ENCODE peak calls at places on chromosomes 3 and 15, in eight cellular contexts. E, U, Q, J, Z, P, X and S are unnamed samples.

GRCh38 chr15:34119291-34119690 is 17.4 kb downstream of the PGBD4 start:
- DNase-seq in U (no peak), J (no peak), Z (no peak), P (no peak), X (no peak), Q (no peak), E (no peak), S (no peak)

GRCh38 chr15:66909381-66909890 is 156.0 kb upstream of the SMAD3 start:
- DNase-seq in J (no peak), E (no peak), Z (peak), X (no peak), U (no peak), Q (no peak), P (no peak), S (no peak)

GRCh38 chr3:107421170-107421792 is 44.0 kb downstream of the CCDC54 start:
- DNase-seq in X (no peak), Q (no peak), Z (no peak), J (no peak), E (peak), P (peak), U (no peak), S (no peak)

GRCh38 chr3:8555705-8556314 is 54.2 kb downstream of the LMCD1 start:
- DNase-seq in Q (no peak), U (no peak), P (no peak), X (no peak), J (no peak), Z (no peak), E (peak), S (no peak)

GRCh38 chr3:181568248-181568647 is 143.5 kb upstream of the SOX2 start:
- DNase-seq in P (no peak), J (no peak), Z (no peak), E (no peak), X (no peak), Q (no peak), U (no peak), S (no peak)

GRCh38 chr3:153221748-153222162 is 59.7 kb downstream of the RAP2B start:
- DNase-seq in E (peak), P (peak), Q (peak), X (peak), Z (no peak), J (peak), U (peak), S (peak)

GRCh38 chr3:186534113-186534669 is 10.0 kb downstream of the CRYGS start:
- DNase-seq in J (no peak), U (no peak), E (no peak), Q (no peak), P (no peak), X (no peak), Z (no peak), S (no peak)

GRCh38 chr15:78811825-78812183 is 540 bp upstream of the ADAMTS7 start:
- DNase-seq in Q (no peak), J (no peak), X (no peak), E (no peak), P (no peak), Z (no peak), U (peak), S (no peak)

GRCh38 chr3:53939081-53939582 is 47.5 kb upstream of the SELENOK start:
- DNase-seq in Z (no peak), U (no peak), E (no peak), Q (no peak), X (no peak), J (no peak), P (no peak), S (no peak)

GRCh38 chr15:52762621-52763020 is 27.5 kb downstream of the ONECUT1 start:
- DNase-seq in Q (no peak), J (no peak), U (no peak), P (no peak), X (no peak), Z (no peak), E (no peak), S (no peak)

GRCh38 chr3:145170101-145170500 is 990.9 kb downstream of the PLOD2 start:
- DNase-seq in Q (no peak), E (no peak), J (no peak), X (no peak), Z (no peak), P (no peak), U (no peak), S (no peak)

GRCh38 chr15:23467110-23467600 is 20.1 kb upstream of the GOLGA6L2 start:
- DNase-seq in U (no peak), J (no peak), Z (no peak), E (peak), X (no peak), Q (no peak), P (no peak), S (no peak)

GRCh38 chr15:46127361-46127874 is 492.6 kb downstream of the SQOR start:
- DNase-seq in Q (no peak), E (peak), U (no peak), P (no peak), Z (no peak), J (no peak), X (no peak), S (no peak)

GRCh38 chr3:27322634-27323033 is 46.5 kb downstream of the NEK10 start:
- DNase-seq in X (no peak), P (no peak), J (no peak), Q (no peak), Z (no peak), E (no peak), U (no peak), S (no peak)

GRCh38 chr3:139518926-139519842 is 20.4 kb downstream of the RBP1 start:
- DNase-seq in Z (peak), J (no peak), P (no peak), Q (peak), E (no peak), X (no peak), U (no peak), S (no peak)

GRCh38 chr3:27345493-27345892 is 23.7 kb downstream of the NEK10 start:
- DNase-seq in U (no peak), Q (no peak), P (no peak), E (no peak), Z (no peak), J (no peak), X (no peak), S (no peak)

GRCh38 chr15:33467146-33467815 is 156.5 kb downstream of the RYR3 start:
- DNase-seq in E (no peak), U (no peak), P (no peak), Q (no peak), Z (no peak), X (no peak), J (no peak), S (no peak)

GRCh38 chr15:32737246-32737757 is 19.5 kb downstream of the GREM1 start:
- DNase-seq in J (no peak), Q (no peak), U (no peak), P (no peak), E (peak), Z (no peak), X (no peak), S (no peak)

GRCh38 chr15:81304226-81304625 is 19.7 kb downstream of the STARD5 start:
- DNase-seq in E (peak), Z (no peak), Q (no peak), U (peak), X (no peak), P (peak), J (no peak), S (no peak)

GRCh38 chr15:61099030-61099800 is 129.9 kb downstream of the RORA start:
- DNase-seq in J (no peak), U (no peak), P (no peak), Q (no peak), Z (no peak), X (no peak), E (peak), S (no peak)

GRCh38 chr3:181757694-181758306 is 46.1 kb downstream of the SOX2 start:
- DNase-seq in U (no peak), X (no peak), Z (no peak), J (no peak), P (no peak), E (no peak), Q (no peak), S (no peak)

GRCh38 chr15:68691667-68692066 is 112.9 kb downstream of the CORO2B start:
- DNase-seq in X (no peak), P (peak), E (no peak), J (no peak), Z (no peak), Q (no peak), U (no peak), S (no peak)

GRCh38 chr3:190504354-190505125 is 9.3 kb upstream of the IL1RAP start:
- DNase-seq in P (no peak), X (no peak), E (peak), J (no peak), U (no peak), Q (no peak), Z (no peak), S (no peak)

GRCh38 chr15:39556461-39556860 is 24.4 kb upstream of the THBS1 start:
- DNase-seq in P (no peak), Q (no peak), J (no peak), Z (no peak), U (no peak), E (peak), X (no peak), S (no peak)

GRCh38 chr15:100349696-100350433 is 8.1 kb upstream of the ADAMTS17 start:
- DNase-seq in P (peak), Z (peak), X (peak), U (peak), E (peak), Q (peak), J (peak), S (peak)
- TF ChIP-seq POLR2A in P (no peak), Z (no peak), X (no peak), U (peak), E (no peak), Q (peak), J (peak), S (no peak)

GRCh38 chr15:71607383-71607782 is 203.0 kb upstream of the NR2E3 start:
- DNase-seq in E (no peak), X (no peak), U (no peak), J (no peak), Z (no peak), P (peak), Q (no peak), S (no peak)

GRCh38 chr15:71611721-71612016 is 198.7 kb upstream of the NR2E3 start:
- DNase-seq in E (no peak), P (no peak), Z (no peak), J (no peak), Q (no peak), U (no peak), X (no peak), S (no peak)

GRCh38 chr15:71610991-71611720 is 199.2 kb upstream of the NR2E3 start:
- DNase-seq in E (no peak), U (no peak), J (no peak), X (no peak), P (no peak), Q (no peak), Z (no peak), S (no peak)

GRCh38 chr15:71612066-71612715 is 198.2 kb upstream of the NR2E3 start:
- DNase-seq in J (no peak), E (peak), U (no peak), P (no peak), Q (no peak), X (no peak), Z (no peak), S (no peak)

GRCh38 chr15:71612869-71613268 is 197.5 kb upstream of the NR2E3 start:
- DNase-seq in U (no peak), J (no peak), X (no peak), E (no peak), Z (no peak), Q (no peak), P (no peak), S (no peak)
- TF ChIP-seq POLR2A in U (no peak), J (no peak), X (no peak), E (no peak), Z (no peak), Q (no peak), P (no peak), S (no peak)

GRCh38 chr3:158663832-158664231 is 8.6 kb downstream of the LXN start:
- DNase-seq in P (no peak), J (no peak), Q (no peak), E (no peak), X (no peak), Z (no peak), U (no peak), S (no peak)
- TF ChIP-seq POLR2A in P (no peak), J (no peak), Q (no peak), E (no peak), X (no peak), Z (no peak), U (no peak), S (no peak)

GRCh38 chr3:128847631-128848370 is 31.6 kb upstream of the ACAD9 start:
- DNase-seq in P (no peak), Z (no peak), Q (no peak), U (no peak), X (no peak), E (no peak), J (no peak), S (no peak)

GRCh38 chr3:128845119-128845518 is 34.3 kb upstream of the ACAD9 start:
- DNase-seq in Z (no peak), X (no peak), Q (no peak), J (no peak), E (no peak), P (no peak), U (no peak), S (no peak)

GRCh38 chr3:128844502-128844901 is 34.9 kb upstream of the ACAD9 start:
- DNase-seq in Z (no peak), E (no peak), Q (no peak), X (no peak), U (no peak), P (no peak), J (no peak), S (no peak)

GRCh38 chr3:128846501-128846900 is 32.9 kb upstream of the ACAD9 start:
- DNase-seq in U (no peak), Z (no peak), E (no peak), Q (no peak), X (no peak), P (no peak), J (no peak), S (no peak)

GRCh38 chr3:128845695-128846491 is 33.5 kb upstream of the ACAD9 start:
- DNase-seq in P (peak), E (peak), J (peak), Q (peak), Z (peak), U (peak), X (peak), S (no peak)
- TF ChIP-seq POLR2A in P (no peak), E (no peak), J (no peak), Q (no peak), Z (no peak), U (no peak), X (no peak), S (no peak)

GRCh38 chr15:74614744-74615312 is 808 bp upstream of the CLK3 start:
- DNase-seq in E (peak), P (peak), Q (peak), J (peak), U (peak), X (peak), Z (peak), S (no peak)
- TF ChIP-seq POLR2A in E (no peak), P (no peak), Q (no peak), J (no peak), U (peak), X (no peak), Z (peak), S (no peak)

DNA sequence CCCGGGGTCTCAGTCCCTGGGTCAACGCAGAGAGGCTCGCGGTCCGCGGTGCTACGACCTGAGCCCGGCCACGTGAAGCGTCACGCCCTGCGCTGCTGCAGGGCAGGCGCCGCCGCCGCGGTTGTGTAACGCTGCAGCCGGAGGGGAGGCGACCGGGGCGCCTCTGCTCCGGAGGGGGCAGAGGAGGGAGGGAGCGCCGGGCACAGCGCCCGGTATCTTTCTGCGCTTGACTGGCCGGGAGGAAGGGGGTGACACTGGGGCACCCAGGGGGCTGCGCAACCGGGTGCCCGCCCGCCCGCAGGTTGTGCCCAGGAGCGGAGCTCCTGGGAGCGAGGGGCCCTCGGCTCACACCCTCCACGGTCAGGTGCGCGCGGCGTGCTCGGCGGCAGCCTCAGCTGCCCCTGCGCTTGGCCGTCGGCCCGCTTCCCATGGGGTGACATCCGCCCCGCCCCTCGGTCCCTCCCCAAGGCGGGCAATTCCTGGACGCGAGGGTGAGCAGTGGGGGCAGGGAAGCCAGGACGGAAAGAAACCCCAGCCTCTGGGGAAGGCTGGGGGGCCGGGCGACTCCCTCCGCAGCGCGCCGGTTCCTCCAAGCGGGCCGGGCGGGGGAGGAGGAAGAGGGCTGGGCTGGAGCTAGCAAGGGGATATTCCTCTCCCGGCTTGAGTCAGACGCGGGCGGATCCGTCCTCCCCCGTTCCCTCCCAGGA is 825 bp upstream of the BHLHE40 start:
- DNase-seq in X (peak), J (peak), P (peak), Q (peak), E (peak), U (peak), Z (peak), S (peak)
- TF ChIP-seq POLR2A in X (peak), J (peak), P (no peak), Q (peak), E (peak), U (peak), Z (peak), S (peak)

GRCh38 chr3:71416868-71417267 is 166.7 kb downstream of the FOXP1 start:
- DNase-seq in J (no peak), U (no peak), E (no peak), Q (no peak), Z (no peak), X (no peak), P (no peak), S (no peak)

GRCh38 chr3:71415708-71416108 is 167.8 kb downstream of the FOXP1 start:
- DNase-seq in J (no peak), Z (no peak), E (peak), Q (no peak), U (no peak), P (no peak), X (no peak), S (no peak)

GRCh38 chr3:71409352-71409751 is 174.2 kb downstream of the FOXP1 start:
- DNase-seq in P (no peak), Z (no peak), E (no peak), X (no peak), Q (no peak), U (no peak), J (no peak), S (no peak)

GRCh38 chr3:71414189-71414924 is 169.2 kb downstream of the FOXP1 start:
- DNase-seq in X (no peak), E (no peak), Z (no peak), U (no peak), Q (no peak), P (no peak), J (no peak), S (no peak)

DNA sequence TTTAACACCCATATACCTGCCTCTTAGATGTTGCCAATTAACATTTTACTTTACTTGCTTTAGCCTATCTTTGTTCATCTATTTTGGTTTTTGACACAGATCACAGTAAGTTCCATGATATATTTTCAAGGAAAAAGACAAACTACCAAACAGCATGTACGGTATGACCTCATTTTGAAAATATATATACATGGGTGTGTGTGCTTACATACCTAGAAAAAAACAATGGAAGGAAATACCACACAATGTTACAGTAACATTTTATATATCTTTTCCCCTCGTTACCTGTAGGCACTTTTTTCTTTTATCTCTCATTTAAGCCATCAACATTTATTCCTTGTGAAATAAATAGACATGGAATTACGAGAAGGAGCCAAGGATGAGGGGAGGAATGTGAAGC is 170.0 kb downstream of the FOXP1 start:
- DNase-seq in Q (no peak), E (no peak), Z (no peak), U (no peak), P (no peak), X (no peak), J (no peak), S (no peak)
- TF ChIP-seq POLR2A in Q (no peak), E (no peak), Z (no peak), U (no peak), P (no peak), X (no peak), J (no peak), S (no peak)

DNA sequence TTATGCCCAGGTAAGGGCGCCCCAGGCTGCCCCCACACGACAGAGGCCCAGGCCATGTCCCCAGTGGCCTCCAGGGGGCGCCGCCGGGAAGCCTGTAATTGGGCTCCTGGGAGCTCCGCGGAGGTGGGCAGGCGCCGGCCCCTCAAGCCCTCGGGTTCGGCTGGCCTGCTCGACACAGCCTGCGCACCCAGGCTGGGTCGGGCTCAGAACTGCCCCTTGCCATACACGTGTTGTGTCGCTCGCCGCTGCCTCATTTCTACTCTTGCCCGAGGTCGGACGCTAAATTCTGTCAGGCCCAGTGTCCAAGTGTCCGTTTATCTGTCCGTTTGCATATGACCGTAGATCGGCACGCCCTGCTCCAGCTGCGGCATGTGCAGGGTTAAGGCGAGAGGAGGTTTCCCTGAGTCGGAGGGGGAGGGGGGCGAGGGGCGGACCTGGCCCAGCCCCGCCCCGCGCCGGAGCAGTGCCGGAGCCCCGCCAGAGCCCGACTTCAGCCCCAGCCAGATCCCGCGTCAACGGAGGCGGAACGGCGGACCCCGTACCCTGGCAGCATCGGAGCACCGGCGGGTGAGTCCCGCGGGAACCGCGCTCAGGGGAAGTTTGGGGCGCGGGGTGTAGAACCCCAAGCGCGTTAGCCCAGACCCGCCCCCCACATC is at the start of gene KLHDC8B:
- DNase-seq in X (peak), J (peak), Z (peak), P (peak), Q (peak), E (peak), U (peak), S (no peak)
- TF ChIP-seq POLR2A in X (no peak), J (peak), Z (no peak), P (no peak), Q (peak), E (no peak), U (peak), S (peak)

GRCh38 chr15:71115567-71116351 is 488 bp downstream of the THSD4 start:
- DNase-seq in P (peak), Q (peak), E (peak), J (peak), Z (no peak), U (peak), X (peak), S (no peak)
- TF ChIP-seq POLR2A in P (no peak), Q (no peak), E (peak), J (peak), Z (no peak), U (no peak), X (no peak), S (no peak)

GRCh38 chr3:123066896-123067688 is at the start of gene PDIA5:
- DNase-seq in P (peak), U (peak), X (peak), Z (peak), J (peak), E (peak), Q (peak), S (peak)
- TF ChIP-seq POLR2A in P (peak), U (peak), X (peak), Z (no peak), J (peak), E (peak), Q (peak), S (peak)